ENCODE peak calls at places on chromosome 22, in five cellular contexts. One of them, this sample, is unnamed.

GRCh38 chr22:18024276-18024939 is at the start of gene MICAL3:
- DNase-seq in IMR-90: peak
- DNase-seq in neuronal stem cell: peak
- DNase-seq in mesenchymal stem cell: peak
- DNase-seq in H9: peak
- DNase-seq in this sample: peak

GRCh38 chr22:49032821-49033220 is 794.9 kb downstream of the BRD1 start:
- DNase-seq in neuronal stem cell: no peak
- DNase-seq in mesenchymal stem cell: no peak
- DNase-seq in IMR-90: no peak
- DNase-seq in H9: no peak
- DNase-seq in this sample: no peak

GRCh38 chr22:41563051-41563711 is 2.4 kb downstream of the CSDC2 start:
- DNase-seq in H9: peak
- DNase-seq in mesenchymal stem cell: peak
- DNase-seq in neuronal stem cell: no peak
- DNase-seq in IMR-90: peak
- DNase-seq in this sample: peak

GRCh38 chr22:25389541-25389919 is 170.1 kb downstream of the CRYBB2 start:
- DNase-seq in IMR-90: no peak
- DNase-seq in mesenchymal stem cell: no peak
- DNase-seq in H9: no peak
- DNase-seq in neuronal stem cell: no peak
- DNase-seq in this sample: no peak

GRCh38 chr22:50535113-50535512 is 5.3 kb upstream of the TYMP start:
- DNase-seq in neuronal stem cell: no peak
- DNase-seq in H9: no peak
- DNase-seq in IMR-90: no peak
- DNase-seq in mesenchymal stem cell: no peak
- DNase-seq in this sample: no peak

GRCh38 chr22:29214232-29214631 is 8.5 kb downstream of the EMID1 start:
- DNase-seq in H9: no peak
- DNase-seq in neuronal stem cell: no peak
- DNase-seq in mesenchymal stem cell: no peak
- DNase-seq in IMR-90: no peak
- DNase-seq in this sample: no peak

GRCh38 chr22:49251371-49251770 is 576.3 kb downstream of the BRD1 start:
- DNase-seq in IMR-90: no peak
- DNase-seq in mesenchymal stem cell: no peak
- DNase-seq in neuronal stem cell: no peak
- DNase-seq in H9: peak
- DNase-seq in this sample: no peak

GRCh38 chr22:24431309-24432034 is 4.1 kb downstream of the ADORA2A start:
- DNase-seq in neuronal stem cell: no peak
- DNase-seq in mesenchymal stem cell: no peak
- DNase-seq in H9: no peak
- DNase-seq in IMR-90: no peak
- DNase-seq in this sample: no peak

GRCh38 chr22:16953206-16954059 is 54.6 kb downstream of the GAB4 start:
- DNase-seq in H9: peak
- DNase-seq in IMR-90: no peak
- DNase-seq in mesenchymal stem cell: no peak
- DNase-seq in neuronal stem cell: no peak
- DNase-seq in this sample: no peak

GRCh38 chr22:33381531-33382406 is 323.6 kb upstream of the SYN3 start:
- DNase-seq in neuronal stem cell: no peak
- DNase-seq in IMR-90: no peak
- DNase-seq in H9: no peak
- DNase-seq in mesenchymal stem cell: no peak
- DNase-seq in this sample: no peak

GRCh38 chr22:17988800-17989513 is 35.4 kb downstream of the MICAL3 start:
- DNase-seq in neuronal stem cell: no peak
- DNase-seq in mesenchymal stem cell: no peak
- DNase-seq in H9: no peak
- DNase-seq in IMR-90: no peak
- DNase-seq in this sample: no peak

GRCh38 chr22:23834830-23835772 is 3.7 kb downstream of the DERL3 start:
- DNase-seq in mesenchymal stem cell: no peak
- DNase-seq in neuronal stem cell: no peak
- DNase-seq in H9: no peak
- DNase-seq in IMR-90: no peak
- DNase-seq in this sample: no peak

GRCh38 chr22:35312198-35313059 is 12.7 kb downstream of the TOM1 start:
- DNase-seq in neuronal stem cell: no peak
- DNase-seq in H9: no peak
- DNase-seq in IMR-90: peak
- DNase-seq in mesenchymal stem cell: no peak
- DNase-seq in this sample: no peak

GRCh38 chr22:32591620-32592019 is 117.0 kb downstream of the FBXO7 start:
- DNase-seq in neuronal stem cell: no peak
- DNase-seq in H9: no peak
- DNase-seq in mesenchymal stem cell: peak
- DNase-seq in IMR-90: peak
- DNase-seq in this sample: no peak

GRCh38 chr22:49440931-49441330 is 386.7 kb downstream of the BRD1 start:
- DNase-seq in H9: no peak
- DNase-seq in neuronal stem cell: no peak
- DNase-seq in mesenchymal stem cell: no peak
- DNase-seq in IMR-90: no peak
- DNase-seq in this sample: no peak

GRCh38 chr22:39959640-39960447 is at the start of gene TMA7B:
- DNase-seq in H9: peak
- DNase-seq in neuronal stem cell: no peak
- DNase-seq in mesenchymal stem cell: peak
- DNase-seq in IMR-90: peak
- DNase-seq in this sample: peak

GRCh38 chr22:46613606-46613997 is 6.6 kb upstream of the GRAMD4 start:
- DNase-seq in IMR-90: no peak
- DNase-seq in mesenchymal stem cell: peak
- DNase-seq in H9: no peak
- DNase-seq in neuronal stem cell: no peak
- DNase-seq in this sample: peak

GRCh38 chr22:26428515-26429457 is at the start of gene ASPHD2:
- DNase-seq in H9: peak
- DNase-seq in neuronal stem cell: peak
- DNase-seq in IMR-90: peak
- DNase-seq in mesenchymal stem cell: peak
- DNase-seq in this sample: peak

GRCh38 chr22:42955087-42955630 is 59.8 kb downstream of the PACSIN2 start:
- DNase-seq in H9: no peak
- DNase-seq in IMR-90: no peak
- DNase-seq in neuronal stem cell: no peak
- DNase-seq in mesenchymal stem cell: no peak
- DNase-seq in this sample: no peak

GRCh38 chr22:11066458-11067285 is 4461.3 kb upstream of the OR11H1 start:
- DNase-seq in mesenchymal stem cell: no peak
- DNase-seq in neuronal stem cell: no peak
- DNase-seq in IMR-90: no peak
- DNase-seq in H9: no peak
- DNase-seq in this sample: no peak

GRCh38 chr22:31044262-31044861 is 36.8 kb upstream of the SMTN start:
- DNase-seq in IMR-90: peak
- DNase-seq in H9: peak
- DNase-seq in neuronal stem cell: no peak
- DNase-seq in mesenchymal stem cell: no peak
- DNase-seq in this sample: no peak

GRCh38 chr22:27662359-27663030 is 139.1 kb downstream of the MN1 start:
- DNase-seq in H9: no peak
- DNase-seq in mesenchymal stem cell: no peak
- DNase-seq in neuronal stem cell: no peak
- DNase-seq in IMR-90: no peak
- DNase-seq in this sample: no peak

GRCh38 chr22:49999901-50000586 is 12.5 kb downstream of the IL17REL start:
- DNase-seq in mesenchymal stem cell: peak
- DNase-seq in H9: no peak
- DNase-seq in IMR-90: no peak
- DNase-seq in neuronal stem cell: no peak
- DNase-seq in this sample: no peak

GRCh38 chr22:25903294-25903693 is 161.3 kb downstream of the MYO18B start:
- DNase-seq in H9: peak
- DNase-seq in mesenchymal stem cell: no peak
- DNase-seq in neuronal stem cell: peak
- DNase-seq in IMR-90: no peak
- DNase-seq in this sample: peak

GRCh38 chr22:26168934-26169311 is 339 bp upstream of the SEZ6L start:
- DNase-seq in H9: peak
- DNase-seq in IMR-90: no peak
- DNase-seq in mesenchymal stem cell: no peak
- DNase-seq in neuronal stem cell: no peak
- DNase-seq in this sample: peak

GRCh38 chr22:25403752-25404471 is 160.6 kb upstream of the GRK3 start:
- DNase-seq in mesenchymal stem cell: peak
- DNase-seq in H9: no peak
- DNase-seq in IMR-90: peak
- DNase-seq in neuronal stem cell: no peak
- DNase-seq in this sample: peak

GRCh38 chr22:49650336-49651241 is 177.1 kb downstream of the BRD1 start:
- DNase-seq in IMR-90: no peak
- DNase-seq in mesenchymal stem cell: no peak
- DNase-seq in neuronal stem cell: no peak
- DNase-seq in H9: no peak
- DNase-seq in this sample: no peak

GRCh38 chr22:48871176-48871840 is 956.4 kb downstream of the BRD1 start:
- DNase-seq in neuronal stem cell: no peak
- DNase-seq in IMR-90: no peak
- DNase-seq in mesenchymal stem cell: no peak
- DNase-seq in H9: no peak
- DNase-seq in this sample: no peak

GRCh38 chr22:49659924-49660315 is 167.8 kb downstream of the BRD1 start:
- DNase-seq in mesenchymal stem cell: no peak
- DNase-seq in IMR-90: no peak
- DNase-seq in neuronal stem cell: no peak
- DNase-seq in H9: peak
- DNase-seq in this sample: no peak

GRCh38 chr22:29071261-29072045 is 1.4 kb upstream of the KREMEN1 start:
- DNase-seq in H9: peak
- DNase-seq in IMR-90: peak
- DNase-seq in mesenchymal stem cell: peak
- DNase-seq in neuronal stem cell: peak
- DNase-seq in this sample: peak

GRCh38 chr22:37413546-37413945 is 13.7 kb downstream of the ELFN2 start:
- DNase-seq in neuronal stem cell: no peak
- DNase-seq in H9: no peak
- DNase-seq in mesenchymal stem cell: no peak
- DNase-seq in IMR-90: no peak
- DNase-seq in this sample: no peak

GRCh38 chr22:32723632-32724031 is 77.9 kb upstream of the TIMP3 start:
- DNase-seq in H9: no peak
- DNase-seq in neuronal stem cell: no peak
- DNase-seq in mesenchymal stem cell: peak
- DNase-seq in IMR-90: peak
- DNase-seq in this sample: no peak

GRCh38 chr22:17086750-17087149 is 1.9 kb downstream of the IL17RA start:
- DNase-seq in IMR-90: no peak
- DNase-seq in neuronal stem cell: no peak
- DNase-seq in H9: no peak
- DNase-seq in mesenchymal stem cell: no peak
- DNase-seq in this sample: no peak

GRCh38 chr22:42719656-42720262 is 911 bp downstream of the A4GALT start:
- DNase-seq in IMR-90: no peak
- DNase-seq in neuronal stem cell: no peak
- DNase-seq in mesenchymal stem cell: peak
- DNase-seq in H9: no peak
- DNase-seq in this sample: no peak

GRCh38 chr22:41501209-41501608 is 32.3 kb downstream of the ACO2 start:
- DNase-seq in IMR-90: no peak
- DNase-seq in neuronal stem cell: no peak
- DNase-seq in mesenchymal stem cell: no peak
- DNase-seq in H9: no peak
- DNase-seq in this sample: peak

GRCh38 chr22:19727310-19728150 is 4.2 kb downstream of the GP1BB start:
- DNase-seq in mesenchymal stem cell: no peak
- DNase-seq in IMR-90: no peak
- DNase-seq in neuronal stem cell: no peak
- DNase-seq in H9: no peak
- DNase-seq in this sample: no peak
- H2BK15ac ChIP-seq in mesenchymal stem cell: no peak
- H2BK15ac ChIP-seq in IMR-90: no peak
- H2BK15ac ChIP-seq in neuronal stem cell: peak
- H2BK15ac ChIP-seq in H9: no peak
- H2BK15ac ChIP-seq in this sample: no peak

DNA sequence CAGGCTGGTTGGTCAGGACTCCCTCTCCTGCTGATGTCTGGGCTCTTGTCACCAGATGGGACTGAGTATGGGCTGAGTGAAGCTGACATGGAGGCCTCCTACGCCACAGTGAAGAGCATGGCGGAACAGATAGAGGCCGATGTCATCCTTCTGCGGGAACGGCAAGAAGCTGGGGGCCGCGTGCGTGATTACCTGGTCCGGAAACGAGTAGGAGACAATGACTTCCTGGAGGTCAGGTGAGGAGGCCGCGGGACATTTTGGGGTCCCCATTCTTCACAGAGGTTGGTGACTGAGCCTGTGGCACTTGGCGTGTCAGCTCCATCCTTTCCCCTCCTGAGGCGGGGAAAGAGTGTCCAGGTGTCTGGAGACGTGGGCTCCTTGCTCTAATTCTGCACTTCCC is 10.1 kb downstream of the GTPBP1 start:
- DNase-seq in mesenchymal stem cell: no peak
- DNase-seq in neuronal stem cell: no peak
- DNase-seq in IMR-90: no peak
- DNase-seq in H9: no peak
- DNase-seq in this sample: no peak
- H2BK15ac ChIP-seq in mesenchymal stem cell: no peak
- H2BK15ac ChIP-seq in neuronal stem cell: no peak
- H2BK15ac ChIP-seq in IMR-90: no peak
- H2BK15ac ChIP-seq in H9: no peak
- H2BK15ac ChIP-seq in this sample: no peak

GRCh38 chr22:44660051-44660830 is 41.8 kb upstream of the PRR5 start:
- DNase-seq in neuronal stem cell: no peak
- DNase-seq in H9: no peak
- DNase-seq in IMR-90: no peak
- DNase-seq in mesenchymal stem cell: no peak
- DNase-seq in this sample: no peak
- H2BK15ac ChIP-seq in neuronal stem cell: peak
- H2BK15ac ChIP-seq in H9: no peak
- H2BK15ac ChIP-seq in IMR-90: no peak
- H2BK15ac ChIP-seq in mesenchymal stem cell: no peak
- H2BK15ac ChIP-seq in this sample: no peak

GRCh38 chr22:20857247-20857643 is 1.4 kb downstream of the PI4KA start:
- DNase-seq in neuronal stem cell: no peak
- DNase-seq in mesenchymal stem cell: peak
- DNase-seq in IMR-90: no peak
- DNase-seq in H9: no peak
- DNase-seq in this sample: no peak

GRCh38 chr22:20859615-20860014 is 808 bp downstream of the SNAP29 start:
- DNase-seq in neuronal stem cell: no peak
- DNase-seq in H9: no peak
- DNase-seq in mesenchymal stem cell: no peak
- DNase-seq in IMR-90: no peak
- DNase-seq in this sample: no peak

GRCh38 chr22:20857838-20858614 is 585 bp downstream of the PI4KA start:
- DNase-seq in H9: peak
- DNase-seq in mesenchymal stem cell: peak
- DNase-seq in IMR-90: peak
- DNase-seq in neuronal stem cell: peak
- DNase-seq in this sample: peak

GRCh38 chr22:20862540-20862939 is 3.7 kb downstream of the SNAP29 start:
- DNase-seq in IMR-90: no peak
- DNase-seq in neuronal stem cell: no peak
- DNase-seq in H9: no peak
- DNase-seq in mesenchymal stem cell: no peak
- DNase-seq in this sample: no peak

GRCh38 chr22:20858615-20859416 is at the start of the genes PI4KA and SNAP29:
- DNase-seq in neuronal stem cell: peak
- DNase-seq in H9: peak
- DNase-seq in IMR-90: peak
- DNase-seq in mesenchymal stem cell: peak
- DNase-seq in this sample: peak
- H2BK15ac ChIP-seq in neuronal stem cell: no peak
- H2BK15ac ChIP-seq in H9: no peak
- H2BK15ac ChIP-seq in IMR-90: no peak
- H2BK15ac ChIP-seq in mesenchymal stem cell: peak
- H2BK15ac ChIP-seq in this sample: no peak

This sample was measured in mesendoderm.